ENCODE peak calls at places on chromosomes 4 and X, in eight cellular contexts. C is GDM1; M is stimulated activated CD4-positive, alpha-beta T cell treated with anti-CD3 and anti-CD28 coated beads, Interleukin-4, amount 100 ng/mL, for 1 hour; J is non-pigmented ciliary epithelial cell; L is cardiac muscle cell; H is CD8-positive, alpha-beta memory T cell; I is tibial artery; V is mesendoderm. E is an unnamed sample.

GRCh38 chrX:101219840-101220191 is 230 bp downstream of the DRP2 start:
- DNase-seq in C (no peak), L (peak), J (no peak), M (peak), V (peak), I (no peak), H (no peak), E (no peak)

GRCh38 chrX:53684415-53685192 is 1.9 kb downstream of the HUWE1 start:
- DNase-seq in L (no peak), M (peak), C (no peak), H (no peak), J (no peak), V (peak), I (no peak), E (no peak)

GRCh38 chr4:69896530-69897116 is 34.2 kb upstream of the CSN1S1 start:
- DNase-seq in I (no peak), L (peak), H (no peak), M (no peak), J (no peak), V (peak), C (no peak), E (no peak)

GRCh38 chr4:107896158-107896645 is 35.1 kb upstream of the CYP2U1 start:
- DNase-seq in V (no peak), C (no peak), H (no peak), I (no peak), L (peak), J (peak), M (no peak), E (no peak)

GRCh38 chr4:6956434-6957147 is 47.0 kb downstream of the TBC1D14 start:
- DNase-seq in M (no peak), L (no peak), I (no peak), H (no peak), J (no peak), V (no peak), C (no peak), E (no peak)

GRCh38 chrX:49155243-49155899 is 7.2 kb upstream of the MAGIX start:
- DNase-seq in I (peak), M (peak), J (no peak), C (no peak), H (peak), V (peak), L (peak), E (peak)

GRCh38 chrX:30690330-30690729 is 37.1 kb downstream of the GK start:
- DNase-seq in V (no peak), M (no peak), H (no peak), J (peak), I (no peak), L (peak), C (no peak), E (no peak)

GRCh38 chrX:103793541-103793932 is 16.9 kb downstream of the PLP1 start:
- DNase-seq in J (no peak), V (no peak), M (no peak), L (peak), H (no peak), C (no peak), I (no peak), E (no peak)

GRCh38 chrX:118552501-118552900 is 56.9 kb downstream of the DOCK11 start:
- DNase-seq in M (no peak), L (peak), C (no peak), I (peak), V (peak), H (no peak), J (no peak), E (no peak)

GRCh38 chr4:13599159-13599558 is 28.4 kb downstream of the BOD1L1 start:
- DNase-seq in V (peak), M (no peak), H (no peak), I (no peak), C (no peak), L (no peak), J (no peak), E (no peak)

GRCh38 chrX:82765806-82766205 is 742.3 kb upstream of the POU3F4 start:
- DNase-seq in C (no peak), L (no peak), M (no peak), I (no peak), V (no peak), H (no peak), J (no peak), E (no peak)

GRCh38 chr4:48683784-48684666 is 96.1 kb downstream of the FRYL start:
- DNase-seq in J (no peak), M (no peak), V (peak), L (no peak), H (no peak), C (no peak), I (no peak), E (no peak)

GRCh38 chr4:2353222-2354107 is 65.0 kb downstream of the ZFYVE28 start:
- DNase-seq in C (no peak), J (no peak), L (peak), H (no peak), V (no peak), M (no peak), I (peak), E (no peak)

GRCh38 chr4:68299492-68300457 is 50.1 kb downstream of the YTHDC1 start:
- DNase-seq in M (no peak), C (no peak), I (no peak), V (no peak), J (no peak), H (no peak), L (no peak), E (no peak)

GRCh38 chrX:20906571-20906970 is 467.6 kb upstream of the CNKSR2 start:
- DNase-seq in J (no peak), L (no peak), V (no peak), M (no peak), H (no peak), C (no peak), I (no peak), E (no peak)

GRCh38 chr4:140095694-140096482 is 58.1 kb downstream of the MAML3 start:
- DNase-seq in H (peak), C (peak), M (peak), J (peak), I (no peak), V (peak), L (peak), E (no peak)

GRCh38 chr4:24274401-24275035 is 309.8 kb downstream of the DHX15 start:
- DNase-seq in M (no peak), L (peak), J (no peak), H (no peak), C (no peak), I (no peak), V (no peak), E (no peak)

GRCh38 chr4:184100297-184100885 is 117.3 kb downstream of the ENPP6 start:
- DNase-seq in C (peak), J (no peak), V (peak), I (no peak), M (peak), H (no peak), L (peak), E (no peak)

GRCh38 chr4:180674629-180675367 is 1568.4 kb upstream of the TENM3 start:
- DNase-seq in H (no peak), C (no peak), I (no peak), J (no peak), L (no peak), V (peak), M (no peak), E (no peak)

GRCh38 chrX:19889582-19890342 is 2.4 kb upstream of the SH3KBP1 start:
- DNase-seq in V (no peak), H (peak), C (no peak), L (peak), M (peak), J (peak), I (no peak), E (no peak)

GRCh38 chr4:37765741-37766140 is 60.7 kb upstream of the PGM2 start:
- DNase-seq in V (no peak), J (no peak), H (no peak), M (no peak), L (no peak), I (no peak), C (no peak), E (no peak)

GRCh38 chr4:141248029-141248428 is 27.3 kb downstream of the ZNF330 start:
- DNase-seq in C (no peak), J (peak), H (no peak), V (no peak), I (no peak), L (peak), M (no peak), E (no peak)

GRCh38 chrX:80578518-80579105 is 158.4 kb downstream of the TENT5D start:
- DNase-seq in V (peak), M (no peak), I (no peak), L (peak), H (no peak), J (no peak), C (peak), E (no peak)

GRCh38 chrX:153608821-153609220 is 9.9 kb upstream of the CCNQ start:
- DNase-seq in J (no peak), C (no peak), V (no peak), M (no peak), H (no peak), I (no peak), L (peak), E (no peak)

GRCh38 chr4:124907881-124908280 is 195.3 kb upstream of the ANKRD50 start:
- DNase-seq in V (no peak), J (no peak), I (no peak), M (no peak), H (no peak), C (no peak), L (peak), E (no peak)

GRCh38 chrX:3119376-3119775 is 78.1 kb downstream of the ARSF start:
- DNase-seq in L (peak), J (peak), V (no peak), C (no peak), M (no peak), I (no peak), H (no peak), E (no peak)

GRCh38 chr4:763922-764321 is 58.3 kb downstream of the PCGF3 start:
- DNase-seq in L (no peak), C (no peak), V (no peak), M (no peak), H (no peak), J (no peak), I (no peak), E (no peak)

GRCh38 chr4:74504212-74504611 is 59.3 kb downstream of the AREG start:
- DNase-seq in V (no peak), H (no peak), C (no peak), I (no peak), M (no peak), J (no peak), L (peak), E (no peak)

GRCh38 chrX:88586317-88586716 is 160.7 kb upstream of the CPXCR1 start:
- DNase-seq in C (no peak), V (no peak), H (no peak), M (no peak), I (no peak), L (no peak), J (no peak), E (no peak)

GRCh38 chr4:46993075-46994006 is at the start of gene GABRA4:
- DNase-seq in C (no peak), V (peak), L (no peak), I (no peak), M (no peak), J (no peak), H (no peak), E (no peak)

GRCh38 chrX:83845397-83845796 is 15.5 kb upstream of the CYLC1 start:
- DNase-seq in H (peak), J (no peak), C (peak), V (peak), M (no peak), L (peak), I (no peak), E (no peak)

GRCh38 chr4:138522366-138522765 is 280.2 kb upstream of the SLC7A11 start:
- DNase-seq in H (no peak), L (peak), V (peak), C (no peak), J (no peak), M (no peak), I (no peak), E (no peak)

GRCh38 chr4:54090804-54091623 is 8.9 kb upstream of the GSX2 start:
- DNase-seq in J (no peak), V (no peak), H (peak), I (no peak), M (peak), C (no peak), L (peak), E (no peak)

GRCh38 chrX:106731590-106731989 is 5.1 kb downstream of the RNF128 start:
- DNase-seq in L (no peak), J (no peak), I (no peak), H (no peak), V (no peak), M (no peak), C (no peak), E (no peak)